ENCODE peak calls at places on chromosomes 7 and 10, in ten cellular contexts. S is H1, V is HCT116, X is transverse colon, J is stomach, T is prostate gland, M is spleen, D is GM23338, G is SK-N-SH, N is HepG2. E is an unnamed sample.

GRCh38 chr7:18638594-18639452 is 143.3 kb downstream of the HDAC9 start:
- DNase-seq in T (no peak), S (no peak), G (no peak), V (no peak), X (no peak), N (no peak), J (no peak), D (no peak), M (no peak), E (peak)

GRCh38 chr10:92490387-92490786 is 83.5 kb downstream of the IDE start:
- DNase-seq in M (no peak), T (no peak), X (no peak), S (no peak), G (no peak), N (no peak), D (no peak), J (no peak), V (no peak), E (no peak)

GRCh38 chr7:139108256-139109187 is 998 bp downstream of the ZC3HAV1 start:
- DNase-seq in N (no peak), S (peak), D (peak), X (peak), M (peak), T (peak), G (no peak), V (no peak), J (peak), E (no peak)

GRCh38 chr10:56348101-56348500 is 13.0 kb downstream of the ZWINT start:
- DNase-seq in V (no peak), S (no peak), M (no peak), J (no peak), N (no peak), X (no peak), D (no peak), G (no peak), T (no peak), E (no peak)

GRCh38 chr7:31111109-31111451 is 59.0 kb downstream of the ADCYAP1R1 start:
- DNase-seq in N (no peak), V (no peak), T (no peak), D (no peak), G (no peak), S (peak), J (no peak), M (no peak), X (no peak), E (no peak)

GRCh38 chr10:36597921-36598320 is 527.5 kb upstream of the ANKRD30A start:
- DNase-seq in M (no peak), S (no peak), V (no peak), T (no peak), X (no peak), D (no peak), J (no peak), N (no peak), G (no peak), E (no peak)

GRCh38 chr10:36358736-36359135 is 716.6 kb upstream of the FZD8 start:
- DNase-seq in M (no peak), S (no peak), T (no peak), N (no peak), J (no peak), X (no peak), V (no peak), G (no peak), D (no peak), E (no peak)

GRCh38 chr10:7291487-7292113 is 119.2 kb downstream of the SFMBT2 start:
- DNase-seq in T (no peak), N (no peak), D (no peak), G (no peak), S (no peak), V (no peak), J (no peak), M (no peak), X (no peak), E (no peak)

GRCh38 chr10:35089641-35090161 is 440 bp downstream of the CUL2 start:
- DNase-seq in J (no peak), N (no peak), M (no peak), V (no peak), X (no peak), G (no peak), T (no peak), D (peak), S (no peak), E (peak)

GRCh38 chr7:33903770-33904679 is 1.3 kb upstream of the BMPER start:
- DNase-seq in V (no peak), D (peak), G (peak), S (peak), X (peak), J (no peak), N (peak), M (peak), T (no peak), E (no peak)

DNA sequence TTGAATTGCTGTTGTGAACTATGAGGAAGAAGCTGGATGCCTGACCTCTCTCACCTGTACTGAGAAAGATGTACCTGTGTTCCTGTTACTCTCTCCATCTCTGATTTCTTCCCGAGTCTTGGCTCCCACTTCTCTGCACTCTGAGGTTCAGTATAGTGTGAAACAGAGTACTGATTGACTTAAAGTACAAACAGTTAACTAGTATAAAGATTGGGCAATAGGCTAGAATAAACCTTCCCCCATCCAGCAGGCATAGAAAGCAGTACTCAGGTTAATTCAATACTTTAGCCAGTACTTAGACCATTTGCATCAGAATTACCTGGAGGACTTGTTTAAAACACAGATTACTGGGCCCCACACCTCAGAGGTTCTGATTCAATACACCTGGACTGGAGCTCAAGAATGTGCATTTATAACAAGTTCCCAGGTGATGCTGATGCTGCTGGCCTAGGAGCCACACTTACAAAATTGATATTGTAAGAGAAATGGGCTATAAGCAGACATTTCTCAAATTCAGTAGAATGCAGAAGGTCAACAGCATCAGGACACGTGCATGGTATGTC is 51.6 kb downstream of the ANK3 start:
- DNase-seq in N (no peak), T (no peak), X (no peak), S (no peak), M (no peak), J (no peak), D (peak), V (no peak), G (no peak), E (no peak)
- TF ChIP-seq CTCF in N (no peak), T (no peak), X (no peak), S (no peak), M (no peak), J (no peak), D (no peak), V (no peak), G (no peak), E (no peak)

DNA sequence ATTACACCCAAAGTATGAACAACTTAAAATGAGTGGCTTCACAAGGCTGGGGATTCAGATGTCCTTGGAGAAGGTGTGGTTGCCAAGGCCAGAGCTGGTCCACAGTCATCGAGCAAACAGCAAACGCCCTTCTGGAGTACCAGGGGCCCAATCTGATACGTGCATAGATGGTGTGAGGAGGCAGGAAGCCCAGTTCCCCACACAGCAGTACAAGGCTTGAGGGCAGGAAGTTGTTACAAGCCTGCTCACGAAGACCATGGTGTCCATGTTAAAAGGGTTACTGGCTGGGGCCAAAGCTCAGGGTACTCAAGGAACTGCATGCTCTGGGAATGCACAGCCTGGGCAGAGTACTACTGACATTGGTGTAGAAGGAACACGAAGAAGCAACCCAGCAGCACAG is 4.6 kb upstream of the ANKRD26 start:
- DNase-seq in V (no peak), G (no peak), S (no peak), X (no peak), N (no peak), D (no peak), M (no peak), T (no peak), J (no peak), E (no peak)
- TF ChIP-seq POLR2AphosphoS5 in V (no peak), G (no peak), S (no peak), X (no peak), N (no peak), D (no peak), M (no peak), T (no peak), J (no peak), E (no peak)

GRCh38 chr10:4766449-4766848 is 59.6 kb upstream of the AKR1E2 start:
- DNase-seq in D (no peak), X (no peak), G (no peak), V (no peak), J (no peak), S (no peak), T (no peak), N (no peak), M (no peak), E (no peak)
- TF ChIP-seq CTCF in D (no peak), X (no peak), G (no peak), V (no peak), J (no peak), S (no peak), T (no peak), N (no peak), M (no peak), E (no peak)

GRCh38 chr10:123392182-123392930 is 238.2 kb downstream of the BUB3 start:
- DNase-seq in S (no peak), T (no peak), G (no peak), V (no peak), J (no peak), D (no peak), N (no peak), X (no peak), M (no peak), E (no peak)
- TF ChIP-seq POLR2AphosphoS5 in S (no peak), T (no peak), G (no peak), V (no peak), J (no peak), D (no peak), N (no peak), X (no peak), M (no peak), E (no peak)

GRCh38 chr7:3162286-3162685 is 118.6 kb upstream of the CARD11 start:
- DNase-seq in X (no peak), M (no peak), T (no peak), N (no peak), J (no peak), S (no peak), G (peak), D (peak), V (no peak), E (no peak)
- TF ChIP-seq CTCF in X (no peak), M (no peak), T (no peak), N (peak), J (no peak), S (peak), G (no peak), D (peak), V (peak), E (no peak)